ENCODE peak calls at places on chromosomes 13 and 19, in five cellular contexts. Q is tibial nerve, N is PC-9, C is aorta, F is Caco-2. T is an unnamed sample.

GRCh38 chr13:20301391-20302071 is 69.4 kb upstream of the GJB6 start:
- DNase-seq in Q (peak), N (no peak), C (no peak), F (no peak), T (no peak)

GRCh38 chr13:24511019-24511823 is 1.4 kb downstream of the PARP4 start:
- DNase-seq in Q (no peak), N (peak), C (no peak), F (no peak), T (no peak)

GRCh38 chr13:30421093-30422055 is 919 bp upstream of the UBE2L5 start:
- DNase-seq in Q (peak), N (peak), C (peak), F (peak), T (peak)

GRCh38 chr13:106520205-106521004 is 15.1 kb downstream of the EFNB2 start:
- DNase-seq in Q (no peak), N (no peak), C (no peak), F (no peak), T (no peak)

GRCh38 chr13:109945206-109945960 is 159.0 kb upstream of the IRS2 start:
- DNase-seq in Q (no peak), N (no peak), C (no peak), F (no peak), T (no peak)

GRCh38 chr13:112755331-112755730 is 65.5 kb downstream of the ATP11A start:
- DNase-seq in Q (no peak), N (no peak), C (no peak), F (no peak), T (no peak)

GRCh38 chr13:109383683-109384082 is 402.7 kb downstream of the IRS2 start:
- DNase-seq in Q (no peak), N (peak), C (no peak), F (no peak), T (no peak)

GRCh38 chr19:28632357-28633076 is 580.4 kb downstream of the UQCRFS1 start:
- DNase-seq in Q (no peak), N (no peak), C (no peak), F (no peak), T (no peak)

GRCh38 chr13:24313449-24313848 is 4.1 kb downstream of the C1QTNF9 start:
- DNase-seq in Q (no peak), N (no peak), C (no peak), F (no peak), T (no peak)

GRCh38 chr13:24176351-24177101 is 16.0 kb downstream of the SPATA13 start:
- DNase-seq in Q (no peak), N (no peak), C (no peak), F (no peak), T (no peak)

GRCh38 chr13:82803341-82803740 is 1078.9 kb downstream of the SLITRK1 start:
- DNase-seq in Q (no peak), N (no peak), C (no peak), F (no peak), T (no peak)

GRCh38 chr13:20709369-20709768 is 5.9 kb downstream of the IL17D start:
- DNase-seq in Q (no peak), N (no peak), C (no peak), F (no peak), T (no peak)

GRCh38 chr19:49338691-49339363 is 3.6 kb downstream of the CD37 start:
- DNase-seq in Q (peak), N (peak), C (peak), F (peak), T (peak)

GRCh38 chr13:63198076-63198475 is 1782.4 kb upstream of the PCDH20 start:
- DNase-seq in Q (no peak), N (no peak), C (no peak), F (no peak), T (no peak)

GRCh38 chr13:50511877-50512332 is 331.6 kb downstream of the DLEU7 start:
- DNase-seq in Q (no peak), N (no peak), C (no peak), F (no peak), T (no peak)

GRCh38 chr19:13163609-13164364 is 13.6 kb downstream of the IER2 start:
- DNase-seq in Q (peak), N (peak), C (peak), F (peak), T (peak)

GRCh38 chr13:84400711-84401110 is 518.4 kb upstream of the SLITRK1 start:
- DNase-seq in Q (no peak), N (no peak), C (no peak), F (no peak), T (no peak)

GRCh38 chr19:35032356-35032865 is 2.1 kb downstream of the SCN1B start:
- DNase-seq in Q (no peak), N (no peak), C (no peak), F (no peak), T (no peak)

GRCh38 chr13:99982741-99983400 is 1.3 kb downstream of the ZIC2 start:
- DNase-seq in Q (no peak), N (peak), C (no peak), F (no peak), T (no peak)

GRCh38 chr13:99983401-99984133 is 2.0 kb downstream of the ZIC2 start:
- DNase-seq in Q (no peak), N (no peak), C (no peak), F (no peak), T (no peak)

GRCh38 chr13:99980201-99981114 is 1.1 kb upstream of the ZIC2 start:
- DNase-seq in Q (no peak), N (peak), C (peak), F (peak), T (peak)

GRCh38 chr13:99981115-99982020 is at the start of gene ZIC2:
- DNase-seq in Q (no peak), N (peak), C (no peak), F (no peak), T (no peak)

DNA sequence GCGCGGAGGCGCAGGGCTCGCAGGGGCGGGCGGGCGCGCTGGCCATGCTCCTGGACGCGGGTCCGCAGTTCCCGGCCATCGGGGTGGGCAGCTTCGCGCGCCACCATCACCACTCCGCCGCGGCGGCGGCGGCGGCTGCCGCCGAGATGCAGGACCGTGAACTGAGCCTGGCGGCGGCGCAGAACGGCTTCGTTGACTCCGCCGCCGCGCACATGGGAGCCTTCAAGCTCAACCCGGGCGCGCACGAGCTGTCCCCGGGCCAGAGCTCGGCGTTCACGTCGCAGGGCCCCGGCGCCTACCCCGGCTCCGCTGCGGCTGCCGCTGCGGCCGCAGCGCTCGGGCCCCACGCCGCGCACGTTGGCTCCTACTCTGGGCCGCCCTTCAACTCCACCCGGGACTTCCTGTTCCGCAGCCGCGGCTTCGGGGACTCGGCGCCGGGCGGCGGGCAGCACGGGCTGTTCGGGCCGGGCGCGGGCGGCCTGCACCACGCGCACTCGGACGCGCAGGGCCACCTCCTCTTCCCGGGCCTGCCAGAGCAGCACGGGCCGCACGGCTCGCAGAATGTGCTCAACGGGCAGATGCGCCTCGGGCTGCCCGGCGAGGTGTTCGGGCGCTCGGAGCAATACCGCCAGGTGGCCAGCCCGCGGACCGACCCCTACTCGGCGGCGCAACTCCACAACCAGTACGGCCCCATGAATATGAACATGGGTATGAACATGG is 597 bp downstream of the ZIC2 start:
- DNase-seq in Q (no peak), N (peak), C (no peak), F (no peak), T (no peak)
- H3K4me3 ChIP-seq in Q (peak), N (peak), C (peak), F (peak), T (peak)

GRCh38 chr13:40922437-40923040 is 96.6 kb downstream of the ELF1 start:
- DNase-seq in Q (no peak), N (no peak), C (no peak), F (peak), T (no peak)

GRCh38 chr13:40928980-40929379 is 90.1 kb downstream of the ELF1 start:
- DNase-seq in Q (no peak), N (no peak), C (no peak), F (no peak), T (no peak)

GRCh38 chr13:40932252-40932651 is 86.9 kb downstream of the ELF1 start:
- DNase-seq in Q (no peak), N (no peak), C (no peak), F (no peak), T (no peak)

GRCh38 chr13:40933508-40933907 is 85.6 kb downstream of the ELF1 start:
- DNase-seq in Q (no peak), N (no peak), C (no peak), F (no peak), T (no peak)

DNA sequence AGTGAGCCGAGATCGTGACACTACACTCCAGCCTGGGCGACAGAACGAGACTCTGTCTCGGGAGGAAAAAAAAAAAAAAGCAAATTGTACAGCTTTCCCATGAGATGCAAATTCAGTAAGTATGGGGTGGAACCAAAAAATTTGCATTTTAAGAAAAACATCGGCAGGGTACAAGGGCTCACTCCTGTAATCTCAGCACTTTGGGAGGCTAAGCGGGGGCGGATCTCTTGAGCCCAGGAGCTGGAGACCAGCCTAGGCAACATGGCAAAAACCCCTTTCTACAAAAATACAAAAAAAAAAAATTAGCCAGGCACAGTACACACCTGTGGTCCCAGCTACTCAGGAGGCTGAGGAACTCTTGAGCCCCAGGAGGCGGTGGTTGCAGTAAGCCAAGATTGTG is 91.2 kb downstream of the ELF1 start:
- DNase-seq in Q (no peak), N (no peak), C (no peak), F (no peak), T (no peak)
- H3K4me3 ChIP-seq in Q (no peak), N (no peak), C (no peak), F (no peak), T (no peak)

GRCh38 chr13:48356750-48357149 is 53.2 kb downstream of the RB1 start:
- DNase-seq in Q (no peak), N (no peak), C (no peak), F (no peak), T (no peak)
- H3K4me3 ChIP-seq in Q (no peak), N (no peak), C (no peak), F (no peak), T (no peak)

GRCh38 chr19:6357995-6358394 is 3.3 kb upstream of the CLPP start:
- DNase-seq in Q (no peak), N (peak), C (no peak), F (no peak), T (no peak)
- H3K4me3 ChIP-seq in Q (no peak), N (peak), C (no peak), F (no peak), T (no peak)

T was measured in tibial artery.